ENCODE peak calls at places on chromosomes 12 and 14, in ten cellular contexts. G is NB4, A is PC-9, W is fibroblast of the aortic adventitia, U is esophagus squamous epithelium, N is aorta, T is bronchial epithelial cell, R is lung, J is BJ, L is GM12865. M is an unnamed sample.

GRCh38 chr12:88578821-88579518 is 1.3 kb downstream of the KITLG start:
- DNase-seq in L (no peak), T (peak), J (no peak), U (no peak), N (no peak), A (peak), W (no peak), R (peak), G (peak), M (peak)

GRCh38 chr12:26274441-26275312 is 79.3 kb downstream of the SSPN start:
- DNase-seq in T (peak), N (peak), U (peak), G (peak), L (peak), R (peak), A (peak), J (peak), W (peak), M (peak)

GRCh38 chr12:46771268-46771837 is 54.4 kb downstream of the SLC38A4 start:
- DNase-seq in A (no peak), U (no peak), R (no peak), T (no peak), W (peak), G (no peak), J (no peak), N (no peak), L (no peak), M (no peak)

GRCh38 chr14:49586673-49587460 is 687 bp upstream of the RPS29 start:
- DNase-seq in J (peak), L (peak), R (no peak), N (no peak), U (no peak), A (no peak), W (peak), T (peak), G (peak), M (no peak)

GRCh38 chr12:30985814-30986452 is 59.4 kb downstream of the TSPAN11 start:
- DNase-seq in G (peak), A (peak), T (peak), R (peak), L (peak), U (no peak), N (no peak), W (peak), J (no peak), M (peak)

GRCh38 chr12:74608376-74608775 is 70.7 kb downstream of the ATXN7L3B start:
- DNase-seq in R (no peak), N (no peak), L (no peak), U (no peak), G (no peak), A (no peak), T (no peak), J (no peak), W (no peak), M (no peak)

GRCh38 chr12:117521327-117521726 is 159.9 kb upstream of the NOS1 start:
- DNase-seq in U (no peak), G (peak), W (no peak), T (no peak), N (no peak), A (no peak), J (no peak), L (no peak), R (no peak), M (no peak)

GRCh38 chr14:86815341-86815740 is 1177.6 kb downstream of the GALC start:
- DNase-seq in R (no peak), N (no peak), J (no peak), W (no peak), G (no peak), A (no peak), U (no peak), L (no peak), T (no peak), M (no peak)

GRCh38 chr14:51780006-51780692 is 80.3 kb upstream of the GNG2 start:
- DNase-seq in N (peak), R (peak), W (peak), L (peak), J (no peak), G (peak), A (peak), U (no peak), T (peak), M (peak)

GRCh38 chr12:105920161-105920684 is 218.5 kb downstream of the NUAK1 start:
- DNase-seq in T (peak), R (no peak), N (no peak), L (no peak), J (no peak), G (no peak), A (no peak), U (no peak), W (peak), M (no peak)

GRCh38 chr14:69069020-69069421 is 83.9 kb downstream of the DCAF5 start:
- DNase-seq in A (no peak), U (no peak), N (no peak), J (peak), R (no peak), L (no peak), G (peak), T (no peak), W (peak), M (no peak)

GRCh38 chr12:122753213-122753571 is 568 bp downstream of the DENR start:
- DNase-seq in G (peak), R (no peak), J (no peak), L (peak), A (no peak), N (no peak), T (no peak), W (no peak), U (no peak), M (no peak)

GRCh38 chr12:80038062-80038560 is 61.2 kb upstream of the OTOGL start:
- DNase-seq in R (no peak), J (no peak), T (no peak), N (no peak), G (no peak), U (no peak), W (no peak), A (no peak), L (peak), M (no peak)

GRCh38 chr12:122081697-122082221 is 3.2 kb downstream of the MLXIP start:
- DNase-seq in J (no peak), A (no peak), T (peak), W (peak), G (peak), R (no peak), N (peak), U (no peak), L (peak), M (peak)

GRCh38 chr14:90342327-90342726 is 10.6 kb upstream of the NRDE2 start:
- DNase-seq in G (no peak), J (no peak), T (no peak), W (no peak), L (no peak), N (no peak), U (no peak), A (no peak), R (no peak), M (no peak)

GRCh38 chr14:29458547-29458946 is 469.1 kb downstream of the PRKD1 start:
- DNase-seq in J (no peak), W (no peak), G (no peak), N (no peak), L (no peak), T (peak), A (no peak), R (no peak), U (no peak), M (no peak)

GRCh38 chr12:116236148-116236731 is 41.3 kb downstream of the MED13L start:
- DNase-seq in J (no peak), U (no peak), G (peak), A (peak), W (peak), L (peak), R (no peak), N (no peak), T (peak), M (no peak)

GRCh38 chr12:125145196-125145595 is 80.0 kb downstream of the AACS start:
- DNase-seq in R (no peak), J (no peak), W (no peak), L (no peak), A (no peak), N (no peak), U (no peak), G (no peak), T (no peak), M (no peak)

GRCh38 chr14:68669644-68670343 is 123.1 kb downstream of the ZFP36L1 start:
- DNase-seq in N (peak), G (no peak), L (no peak), R (no peak), J (no peak), A (no peak), U (no peak), W (no peak), T (no peak), M (no peak)

GRCh38 chr12:29844667-29845066 is 60.9 kb upstream of the TMTC1 start:
- DNase-seq in N (no peak), R (no peak), G (no peak), L (no peak), U (no peak), J (no peak), W (peak), T (peak), A (no peak), M (no peak)

GRCh38 chr14:57205953-57206352 is 62.8 kb downstream of the EXOC5 start:
- DNase-seq in T (no peak), J (no peak), N (no peak), R (no peak), W (no peak), A (no peak), U (no peak), L (no peak), G (peak), M (no peak)

GRCh38 chr12:120497524-120498150 is 1.7 kb downstream of the DYNLL1 start:
- DNase-seq in W (peak), L (no peak), G (no peak), N (no peak), U (no peak), J (no peak), T (no peak), R (no peak), A (no peak), M (no peak)

GRCh38 chr14:22375321-22375930 is 213.6 kb downstream of the DAD1 start:
- DNase-seq in N (no peak), G (peak), L (peak), T (peak), U (no peak), W (peak), A (no peak), R (no peak), J (no peak), M (no peak)

GRCh38 chr14:32397871-32398640 is 69.0 kb downstream of the AKAP6 start:
- DNase-seq in G (no peak), W (peak), J (peak), R (no peak), L (no peak), A (peak), N (no peak), T (peak), U (no peak), M (no peak)

GRCh38 chr12:32680787-32681186 is 1.7 kb downstream of the DNM1L start:
- DNase-seq in W (no peak), N (no peak), L (no peak), R (no peak), U (no peak), A (no peak), G (no peak), J (no peak), T (no peak), M (no peak)

GRCh38 chr14:95460647-95461478 is 55.6 kb downstream of the SYNE3 start:
- DNase-seq in R (no peak), J (no peak), N (peak), L (no peak), W (peak), A (peak), T (peak), G (no peak), U (no peak), M (no peak)

GRCh38 chr14:65153101-65153500 is 50.8 kb upstream of the MAX start:
- DNase-seq in R (no peak), J (no peak), U (no peak), T (no peak), N (no peak), W (no peak), A (no peak), G (no peak), L (no peak), M (peak)

GRCh38 chr12:32964981-32965585 is 68.5 kb upstream of the PKP2 start:
- DNase-seq in R (no peak), A (no peak), L (no peak), W (no peak), N (no peak), J (no peak), T (no peak), U (no peak), G (no peak), M (no peak)

GRCh38 chr12:124952295-124952694 is 36.6 kb downstream of the DHX37 start:
- DNase-seq in N (no peak), R (no peak), A (no peak), J (no peak), L (no peak), W (no peak), T (no peak), U (no peak), G (no peak), M (no peak)

GRCh38 chr12:122996188-122996601 is 15.7 kb downstream of the ARL6IP4 start:
- DNase-seq in L (no peak), U (no peak), R (no peak), A (no peak), G (no peak), W (no peak), J (no peak), N (no peak), T (no peak), M (peak)

GRCh38 chr12:30533518-30533917 is 162.2 kb downstream of the IPO8 start:
- DNase-seq in R (no peak), T (peak), N (no peak), U (no peak), W (peak), J (no peak), L (no peak), G (no peak), A (no peak), M (no peak)

GRCh38 chr12:50788562-50788961 is 24.7 kb downstream of the ATF1 start:
- DNase-seq in U (no peak), R (no peak), T (no peak), L (no peak), J (peak), N (no peak), A (no peak), W (peak), G (no peak), M (no peak)

GRCh38 chr12:50784501-50784900 is 20.6 kb downstream of the ATF1 start:
- DNase-seq in W (no peak), T (no peak), N (no peak), A (no peak), R (no peak), J (no peak), U (no peak), L (no peak), G (no peak), M (no peak)

GRCh38 chr12:50787618-50788017 is 23.7 kb downstream of the ATF1 start:
- DNase-seq in W (no peak), R (no peak), A (no peak), N (no peak), U (no peak), G (no peak), T (peak), L (no peak), J (no peak), M (no peak)

GRCh38 chr12:50785406-50785805 is 21.5 kb downstream of the ATF1 start:
- DNase-seq in U (no peak), L (no peak), T (no peak), W (no peak), A (no peak), N (no peak), J (no peak), R (no peak), G (no peak), M (no peak)

DNA sequence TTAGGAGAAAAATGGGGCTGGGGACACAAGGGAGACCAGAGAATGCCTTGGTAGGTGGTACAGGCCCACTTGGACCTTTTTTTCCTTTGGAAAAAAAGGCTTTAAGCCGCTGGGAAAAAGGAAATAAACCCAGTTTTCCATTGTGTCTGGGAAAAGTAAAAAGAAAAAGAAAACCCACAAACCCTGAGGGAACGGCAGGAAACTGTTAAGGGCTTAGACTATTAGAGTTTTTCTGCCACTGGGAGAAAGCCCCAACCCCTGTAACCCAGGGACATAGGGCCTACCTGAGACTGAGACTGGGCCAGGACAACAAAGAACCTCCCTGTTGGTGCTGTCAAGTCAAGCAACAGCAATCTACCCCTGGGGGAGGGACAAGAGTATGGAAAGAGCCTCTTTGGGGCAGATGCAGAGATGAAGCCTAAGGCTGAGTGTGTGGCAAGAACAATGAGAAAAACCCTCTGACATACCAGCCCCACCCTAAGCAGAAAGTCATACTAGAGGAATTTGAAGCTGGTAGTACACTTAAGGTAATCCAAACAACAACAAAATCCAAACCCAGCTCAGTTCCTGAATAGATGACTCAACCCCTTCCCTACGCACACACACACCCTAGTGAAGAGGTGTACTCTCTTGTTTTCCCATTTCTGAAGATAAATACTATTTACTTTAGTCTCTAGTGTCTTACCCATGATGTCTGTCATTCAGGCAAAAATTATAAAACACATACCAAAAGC is 22.8 kb downstream of the ATF1 start:
- DNase-seq in T (peak), A (peak), N (no peak), U (no peak), W (peak), G (no peak), R (peak), L (no peak), J (peak), M (no peak)
- H3K4me3 ChIP-seq in T (no peak), A (no peak), N (no peak), U (no peak), W (peak), G (no peak), R (no peak), L (no peak), J (no peak), M (no peak)

GRCh38 chr14:54651018-54651351 is 84.1 kb downstream of the SAMD4A start:
- DNase-seq in R (no peak), W (no peak), N (no peak), T (no peak), A (no peak), L (no peak), J (no peak), G (no peak), U (no peak), M (no peak)
- H3K4me3 ChIP-seq in R (no peak), W (no peak), N (no peak), T (no peak), A (peak), L (no peak), J (no peak), G (no peak), U (no peak), M (no peak)

GRCh38 chr12:13000935-13001724 is 1.1 kb upstream of the HEBP1 start:
- DNase-seq in R (peak), G (peak), J (no peak), W (peak), L (peak), A (peak), U (peak), T (peak), N (peak), M (peak)

GRCh38 chr12:12999959-13000615 is at the start of gene HEBP1:
- DNase-seq in J (no peak), U (peak), R (peak), G (peak), L (peak), W (peak), A (peak), T (peak), N (peak), M (peak)

GRCh38 chr12:13002301-13003097 is 2.4 kb upstream of the HEBP1 start:
- DNase-seq in A (no peak), J (no peak), R (no peak), N (no peak), T (no peak), U (no peak), G (no peak), W (no peak), L (no peak), M (no peak)

GRCh38 chr12:13000616-13000934 is 510 bp upstream of the HEBP1 start:
- DNase-seq in G (no peak), U (no peak), R (no peak), L (no peak), T (peak), W (peak), A (no peak), N (no peak), J (no peak), M (no peak)

GRCh38 chr12:13001725-13002040 is 1.6 kb upstream of the HEBP1 start:
- DNase-seq in T (no peak), U (no peak), R (no peak), A (no peak), L (no peak), W (no peak), G (no peak), J (no peak), N (no peak), M (no peak)
- H3K4me3 ChIP-seq in T (peak), U (peak), R (peak), A (peak), L (no peak), W (peak), G (peak), J (peak), N (peak), M (peak)

GRCh38 chr14:76472199-76472723 is 96.3 kb downstream of the ESRRB start:
- DNase-seq in U (no peak), R (no peak), W (no peak), L (no peak), A (no peak), J (no peak), G (no peak), T (no peak), N (no peak), M (no peak)

GRCh38 chr14:76467843-76468242 is 91.9 kb downstream of the ESRRB start:
- DNase-seq in J (no peak), T (no peak), G (no peak), W (no peak), A (no peak), N (no peak), L (no peak), U (no peak), R (no peak), M (no peak)

DNA sequence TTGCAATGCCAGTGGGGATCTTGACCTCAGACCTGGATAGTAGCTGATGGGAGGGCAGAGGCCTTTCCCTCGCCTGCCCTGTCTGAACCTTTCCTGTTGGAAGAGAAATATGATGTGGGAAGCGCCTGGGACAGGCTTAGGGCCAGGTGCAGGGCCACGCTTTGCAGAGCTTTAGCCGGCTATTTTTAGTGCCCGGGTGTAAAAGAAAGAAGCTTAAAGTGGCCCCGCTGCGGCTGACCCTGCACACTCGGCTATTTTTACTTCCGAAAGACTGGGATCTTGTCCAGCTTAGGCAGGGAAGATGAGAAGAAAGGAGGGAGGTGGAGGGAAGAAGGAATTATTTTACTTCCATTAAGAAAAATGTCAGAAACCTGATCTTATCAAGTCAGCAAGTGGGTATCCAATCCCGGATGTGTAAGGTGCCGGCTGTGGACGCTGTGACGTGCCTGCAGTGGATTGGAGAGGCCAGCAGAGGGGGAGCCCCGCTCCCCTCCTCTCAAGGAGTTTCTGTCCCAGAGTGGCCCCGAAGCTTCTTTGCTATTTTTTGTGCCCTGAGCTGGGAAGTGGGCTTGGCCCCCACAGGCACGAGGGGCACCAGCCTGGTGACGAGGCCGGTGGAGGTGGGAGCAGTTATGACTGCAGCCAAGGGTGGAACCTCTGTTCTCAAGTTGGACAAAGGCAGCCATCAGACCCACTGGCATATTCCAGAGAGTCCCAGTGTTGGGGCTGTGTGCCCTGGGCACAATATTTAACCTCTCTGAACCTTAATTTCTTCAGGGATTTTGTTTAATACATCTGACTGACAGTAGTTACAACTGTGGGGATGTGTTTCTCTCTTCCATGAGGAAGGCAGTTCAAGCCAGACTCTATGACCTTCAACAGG is 97.7 kb downstream of the ESRRB start:
- DNase-seq in L (peak), N (no peak), R (no peak), W (peak), A (no peak), J (no peak), U (no peak), T (peak), G (no peak), M (no peak)
- H3K4me3 ChIP-seq in L (no peak), N (peak), R (no peak), W (no peak), A (no peak), J (no peak), U (no peak), T (no peak), G (no peak), M (no peak)

M was measured in mucosa of descending colon.